ENCODE peak calls at places on chromosome 22, in seven cellular contexts. One of them, this sample, is unnamed.

GRCh38 chr22:36148411-36148810 is 12.1 kb downstream of the APOL3 start:
- DNase-seq in ACHN: no peak
- DNase-seq in A549: no peak
- DNase-seq in activated effector memory CD4-positive, alpha-beta T cell treated with anti-CD3 and anti-CD28 coated beads, Interleukin-2, amount 50 U/mL, for 16 hours: no peak
- DNase-seq in psoas muscle: no peak
- DNase-seq in HTR-8/SVneo: no peak
- DNase-seq in NCI-H510A: no peak
- DNase-seq in this sample: no peak

GRCh38 chr22:38997518-38997917 is 15.4 kb downstream of the APOBEC3B start:
- DNase-seq in ACHN: no peak
- DNase-seq in A549: no peak
- DNase-seq in activated effector memory CD4-positive, alpha-beta T cell treated with anti-CD3 and anti-CD28 coated beads, Interleukin-2, amount 50 U/mL, for 16 hours: no peak
- DNase-seq in psoas muscle: no peak
- DNase-seq in HTR-8/SVneo: no peak
- DNase-seq in NCI-H510A: no peak
- DNase-seq in this sample: no peak

GRCh38 chr22:42168476-42168875 is 37.9 kb upstream of the CYP2D6 start:
- DNase-seq in ACHN: no peak
- DNase-seq in A549: no peak
- DNase-seq in activated effector memory CD4-positive, alpha-beta T cell treated with anti-CD3 and anti-CD28 coated beads, Interleukin-2, amount 50 U/mL, for 16 hours: peak
- DNase-seq in psoas muscle: no peak
- DNase-seq in HTR-8/SVneo: no peak
- DNase-seq in NCI-H510A: no peak
- DNase-seq in this sample: no peak

GRCh38 chr22:48761546-48761945 is 1066.1 kb downstream of the BRD1 start:
- DNase-seq in ACHN: no peak
- DNase-seq in A549: no peak
- DNase-seq in activated effector memory CD4-positive, alpha-beta T cell treated with anti-CD3 and anti-CD28 coated beads, Interleukin-2, amount 50 U/mL, for 16 hours: no peak
- DNase-seq in psoas muscle: no peak
- DNase-seq in HTR-8/SVneo: no peak
- DNase-seq in NCI-H510A: no peak
- DNase-seq in this sample: no peak

GRCh38 chr22:37345863-37346514 is 63.7 kb downstream of the CYTH4 start:
- DNase-seq in ACHN: no peak
- DNase-seq in A549: no peak
- DNase-seq in activated effector memory CD4-positive, alpha-beta T cell treated with anti-CD3 and anti-CD28 coated beads, Interleukin-2, amount 50 U/mL, for 16 hours: no peak
- DNase-seq in psoas muscle: no peak
- DNase-seq in HTR-8/SVneo: no peak
- DNase-seq in NCI-H510A: no peak
- DNase-seq in this sample: no peak

GRCh38 chr22:32037236-32037635 is 5.8 kb upstream of the SLC5A1 start:
- DNase-seq in ACHN: no peak
- DNase-seq in A549: no peak
- DNase-seq in activated effector memory CD4-positive, alpha-beta T cell treated with anti-CD3 and anti-CD28 coated beads, Interleukin-2, amount 50 U/mL, for 16 hours: no peak
- DNase-seq in psoas muscle: no peak
- DNase-seq in HTR-8/SVneo: no peak
- DNase-seq in NCI-H510A: no peak
- DNase-seq in this sample: no peak

GRCh38 chr22:17481424-17481823 is 81.9 kb upstream of the SLC25A18 start:
- DNase-seq in ACHN: no peak
- DNase-seq in A549: no peak
- DNase-seq in activated effector memory CD4-positive, alpha-beta T cell treated with anti-CD3 and anti-CD28 coated beads, Interleukin-2, amount 50 U/mL, for 16 hours: no peak
- DNase-seq in psoas muscle: no peak
- DNase-seq in HTR-8/SVneo: no peak
- DNase-seq in NCI-H510A: no peak
- DNase-seq in this sample: no peak

GRCh38 chr22:30183861-30184278 is 62.7 kb downstream of the LIF start:
- DNase-seq in ACHN: peak
- DNase-seq in A549: no peak
- DNase-seq in activated effector memory CD4-positive, alpha-beta T cell treated with anti-CD3 and anti-CD28 coated beads, Interleukin-2, amount 50 U/mL, for 16 hours: no peak
- DNase-seq in psoas muscle: no peak
- DNase-seq in HTR-8/SVneo: peak
- DNase-seq in NCI-H510A: no peak
- DNase-seq in this sample: no peak

This sample was measured in iPS DF 19.7.